ENCODE peak calls at places on chromosomes 11 and 22, in six cellular contexts. One of them, this sample, is unnamed.
A peak's percentile ranks its signal among the peaks of the same experiment; 100 is the strongest.

GRCh38 chr11:72577271-72577681 is 96.9 kb downstream of the PDE2A start:
- DNase-seq in brain microvascular endothelial cell: no peak
- DNase-seq in ovary: no peak
- DNase-seq in HL-60: no peak
- DNase-seq in heart left ventricle: no peak
- DNase-seq in OCI-LY7: no peak
- DNase-seq in this sample: no peak

GRCh38 chr11:2213890-2214526 is 42.4 kb upstream of the TH start:
- DNase-seq in brain microvascular endothelial cell: no peak
- DNase-seq in ovary: no peak
- DNase-seq in HL-60: no peak
- DNase-seq in heart left ventricle: no peak
- DNase-seq in OCI-LY7: no peak
- DNase-seq in this sample: no peak

GRCh38 chr11:22787565-22788162 is 41.9 kb downstream of the SVIP start:
- DNase-seq in brain microvascular endothelial cell: peak; percentile 27
- DNase-seq in ovary: no peak
- DNase-seq in HL-60: peak; percentile 6
- DNase-seq in heart left ventricle: no peak
- DNase-seq in OCI-LY7: peak; percentile 56
- DNase-seq in this sample: no peak

GRCh38 chr11:87180743-87181142 is 143.0 kb downstream of the TMEM135 start:
- DNase-seq in brain microvascular endothelial cell: peak; percentile 25
- DNase-seq in ovary: no peak
- DNase-seq in HL-60: no peak
- DNase-seq in heart left ventricle: no peak
- DNase-seq in OCI-LY7: no peak
- DNase-seq in this sample: no peak

GRCh38 chr11:134652586-134653255 is 240.7 kb upstream of the B3GAT1 start:
- DNase-seq in brain microvascular endothelial cell: no peak
- DNase-seq in ovary: no peak
- DNase-seq in HL-60: no peak
- DNase-seq in heart left ventricle: no peak
- DNase-seq in OCI-LY7: no peak
- DNase-seq in this sample: no peak

GRCh38 chr11:71895961-71896360 is 17.7 kb downstream of the DEFB131B start:
- DNase-seq in brain microvascular endothelial cell: no peak
- DNase-seq in ovary: no peak
- DNase-seq in HL-60: peak; percentile 2
- DNase-seq in heart left ventricle: no peak
- DNase-seq in OCI-LY7: no peak
- DNase-seq in this sample: no peak

GRCh38 chr11:9662273-9662672 is 1.6 kb upstream of the SWAP70 start:
- DNase-seq in brain microvascular endothelial cell: no peak
- DNase-seq in ovary: no peak
- DNase-seq in HL-60: peak; percentile 85
- DNase-seq in heart left ventricle: peak; percentile 33
- DNase-seq in OCI-LY7: peak; percentile 49
- DNase-seq in this sample: no peak

GRCh38 chr22:37383342-37383741 is 43.9 kb downstream of the ELFN2 start:
- DNase-seq in brain microvascular endothelial cell: no peak
- DNase-seq in ovary: no peak
- DNase-seq in HL-60: no peak
- DNase-seq in heart left ventricle: no peak
- DNase-seq in OCI-LY7: peak; percentile 87
- DNase-seq in this sample: no peak

GRCh38 chr11:106482920-106483761 is 405.7 kb downstream of the AASDHPPT start:
- DNase-seq in brain microvascular endothelial cell: peak; percentile 66
- DNase-seq in ovary: peak; percentile 27
- DNase-seq in HL-60: no peak
- DNase-seq in heart left ventricle: no peak
- DNase-seq in OCI-LY7: no peak
- DNase-seq in this sample: no peak

GRCh38 chr11:108019870-108020540 is 11.3 kb downstream of the CUL5 start:
- DNase-seq in brain microvascular endothelial cell: peak; percentile 9
- DNase-seq in ovary: no peak
- DNase-seq in HL-60: no peak
- DNase-seq in heart left ventricle: no peak
- DNase-seq in OCI-LY7: no peak
- DNase-seq in this sample: no peak

GRCh38 chr22:36160499-36160942 is at the start of gene APOL3:
- DNase-seq in brain microvascular endothelial cell: peak; percentile 45
- DNase-seq in ovary: peak; percentile 67
- DNase-seq in HL-60: no peak
- DNase-seq in heart left ventricle: peak; percentile 88
- DNase-seq in OCI-LY7: peak; percentile 53
- DNase-seq in this sample: peak; percentile 25

GRCh38 chr11:60970369-60970774 is 1.1 kb upstream of the CD6 start:
- DNase-seq in brain microvascular endothelial cell: peak; percentile 29
- DNase-seq in ovary: peak; percentile 61
- DNase-seq in HL-60: peak; percentile 48
- DNase-seq in heart left ventricle: peak; percentile 50
- DNase-seq in OCI-LY7: peak; percentile 66
- DNase-seq in this sample: no peak

GRCh38 chr22:20131856-20132685 is 467 bp downstream of the ZDHHC8 start:
- DNase-seq in brain microvascular endothelial cell: no peak
- DNase-seq in ovary: peak; percentile 64
- DNase-seq in HL-60: no peak
- DNase-seq in heart left ventricle: peak; percentile 56
- DNase-seq in OCI-LY7: no peak
- DNase-seq in this sample: no peak

GRCh38 chr22:21855715-21856114 is 11.7 kb downstream of the MAPK1 start:
- DNase-seq in brain microvascular endothelial cell: no peak
- DNase-seq in ovary: no peak
- DNase-seq in HL-60: peak; percentile 87
- DNase-seq in heart left ventricle: no peak
- DNase-seq in OCI-LY7: no peak
- DNase-seq in this sample: no peak

GRCh38 chr22:42162728-42163489 is 32.3 kb upstream of the CYP2D6 start:
- DNase-seq in brain microvascular endothelial cell: no peak
- DNase-seq in ovary: no peak
- DNase-seq in HL-60: no peak
- DNase-seq in heart left ventricle: no peak
- DNase-seq in OCI-LY7: no peak
- DNase-seq in this sample: no peak

GRCh38 chr22:26992556-26992955 is 335.2 kb downstream of the MIAT start:
- DNase-seq in brain microvascular endothelial cell: no peak
- DNase-seq in ovary: no peak
- DNase-seq in HL-60: no peak
- DNase-seq in heart left ventricle: no peak
- DNase-seq in OCI-LY7: no peak
- DNase-seq in this sample: no peak

GRCh38 chr11:69295079-69295994 is 1.4 kb downstream of the MYEOV start:
- DNase-seq in brain microvascular endothelial cell: no peak
- DNase-seq in ovary: no peak
- DNase-seq in HL-60: no peak
- DNase-seq in heart left ventricle: no peak
- DNase-seq in OCI-LY7: peak; percentile 41
- DNase-seq in this sample: no peak

GRCh38 chr11:86636275-86636674 is 36.1 kb downstream of the ME3 start:
- DNase-seq in brain microvascular endothelial cell: no peak
- DNase-seq in ovary: no peak
- DNase-seq in HL-60: no peak
- DNase-seq in heart left ventricle: no peak
- DNase-seq in OCI-LY7: no peak
- DNase-seq in this sample: no peak

GRCh38 chr11:45473491-45473890 is 187.3 kb upstream of the SYT13 start:
- DNase-seq in brain microvascular endothelial cell: no peak
- DNase-seq in ovary: no peak
- DNase-seq in HL-60: no peak
- DNase-seq in heart left ventricle: no peak
- DNase-seq in OCI-LY7: no peak
- DNase-seq in this sample: no peak

GRCh38 chr11:72519220-72519881 is 85.0 kb upstream of the CLPB start:
- DNase-seq in brain microvascular endothelial cell: no peak
- DNase-seq in ovary: no peak
- DNase-seq in HL-60: no peak
- DNase-seq in heart left ventricle: no peak
- DNase-seq in OCI-LY7: no peak
- DNase-seq in this sample: no peak

DNA sequence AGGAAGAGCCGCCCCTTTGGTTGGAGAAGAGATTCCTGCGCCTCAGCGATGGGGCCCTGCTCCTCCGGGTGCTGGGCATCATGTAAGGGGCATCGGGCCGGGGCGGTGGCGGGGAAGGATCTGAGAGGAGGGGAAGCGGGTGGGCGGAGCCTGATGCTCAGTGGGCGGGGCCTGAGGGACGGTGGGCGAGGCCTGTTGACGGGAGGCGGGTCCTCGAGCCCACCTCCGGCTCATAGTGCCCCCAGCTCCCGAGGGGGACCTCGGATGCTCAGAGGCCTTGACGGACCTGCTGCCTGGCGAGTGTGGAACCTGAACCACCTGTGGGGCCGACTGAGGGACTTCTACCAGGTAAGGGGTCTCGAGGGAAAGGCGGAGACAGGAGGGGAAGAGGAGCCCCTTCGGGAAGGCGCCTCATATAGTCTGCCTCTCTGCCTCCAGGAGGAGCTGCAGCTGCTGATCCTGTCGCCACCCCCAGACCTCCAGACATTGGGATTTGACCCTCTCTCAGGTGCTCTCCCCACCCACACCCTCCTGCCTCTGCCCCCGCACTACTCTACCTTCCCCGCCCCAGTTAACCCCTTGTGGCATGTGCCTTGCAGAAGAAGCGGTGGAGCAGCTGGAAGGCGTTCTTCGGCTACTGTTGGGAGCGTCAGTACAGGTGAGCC is 799 bp downstream of the CCDC88B start:
- DNase-seq in brain microvascular endothelial cell: no peak
- DNase-seq in ovary: peak; percentile 69
- DNase-seq in HL-60: peak; percentile 87
- DNase-seq in heart left ventricle: peak; percentile 56
- DNase-seq in OCI-LY7: peak; percentile 78
- DNase-seq in this sample: no peak
- H3K4me3 ChIP-seq in brain microvascular endothelial cell: no peak overlapping the region
- H3K4me3 ChIP-seq in ovary: no peak overlapping the region
- H3K4me3 ChIP-seq in HL-60: peak overlapping the region; percentile 47
- H3K4me3 ChIP-seq in heart left ventricle: no peak overlapping the region
- H3K4me3 ChIP-seq in OCI-LY7: peak overlapping the region; percentile 74
- H3K4me3 ChIP-seq in this sample: no peak overlapping the region

GRCh38 chr11:120303004-120303637 is 22.0 kb upstream of the TLCD5 start:
- DNase-seq in brain microvascular endothelial cell: peak; percentile 74
- DNase-seq in ovary: peak; percentile 54
- DNase-seq in HL-60: peak; percentile 61
- DNase-seq in heart left ventricle: peak; percentile 66
- DNase-seq in OCI-LY7: peak; percentile 71
- DNase-seq in this sample: peak; percentile 65
- TF ChIP-seq CTCF in brain microvascular endothelial cell: peak; percentile 88
- TF ChIP-seq CTCF in ovary: peak; percentile 18
- TF ChIP-seq CTCF in HL-60: peak; percentile 96
- TF ChIP-seq CTCF in heart left ventricle: peak; percentile 92
- TF ChIP-seq CTCF in OCI-LY7: peak; percentile 96
- TF ChIP-seq CTCF in this sample: peak; percentile 97

GRCh38 chr11:130318031-130318673 is 3.4 kb upstream of the ZBTB44 start:
- DNase-seq in brain microvascular endothelial cell: no peak
- DNase-seq in ovary: no peak
- DNase-seq in HL-60: no peak
- DNase-seq in heart left ventricle: no peak
- DNase-seq in OCI-LY7: no peak
- DNase-seq in this sample: no peak
- H3K4me3 ChIP-seq in brain microvascular endothelial cell: no peak overlapping the region
- H3K4me3 ChIP-seq in ovary: no peak overlapping the region
- H3K4me3 ChIP-seq in HL-60: no peak overlapping the region
- H3K4me3 ChIP-seq in heart left ventricle: no peak overlapping the region
- H3K4me3 ChIP-seq in OCI-LY7: no peak overlapping the region
- H3K4me3 ChIP-seq in this sample: no peak overlapping the region

DNA sequence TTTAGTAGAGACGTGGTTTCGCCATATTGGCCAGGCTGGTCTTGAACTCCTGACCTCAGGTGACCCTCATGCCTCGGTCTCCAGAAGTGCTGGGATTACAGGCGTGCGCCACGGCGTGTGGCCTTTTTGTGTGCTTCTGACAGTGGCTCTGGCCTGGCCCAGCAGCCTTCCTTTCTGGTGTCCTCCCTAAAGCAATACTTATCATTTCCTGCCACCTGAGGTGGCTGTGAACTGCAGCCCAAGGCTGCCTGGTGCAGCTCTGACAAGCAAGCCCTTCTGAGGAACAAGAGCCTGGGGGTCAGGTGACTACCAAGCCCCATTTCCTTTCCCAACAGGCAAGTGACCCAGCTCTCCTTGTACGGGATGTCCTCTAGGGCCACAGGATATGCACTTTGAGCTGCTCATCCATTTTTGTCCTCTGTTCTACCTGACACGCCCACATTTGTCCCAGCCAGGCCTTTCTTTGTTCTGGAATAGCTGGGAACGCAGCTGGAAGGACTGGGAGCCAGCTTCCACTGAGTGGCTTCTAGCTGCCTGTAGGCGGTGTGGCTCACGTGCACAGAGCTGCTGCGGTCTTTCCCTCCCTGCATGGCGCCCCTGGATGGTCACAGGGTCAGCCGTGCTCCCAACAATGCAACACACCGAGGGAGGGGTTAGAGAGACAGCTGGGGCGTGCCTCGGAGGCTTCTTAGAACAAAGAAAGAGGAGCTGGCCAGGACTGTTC is 12.3 kb upstream of the BID start:
- DNase-seq in brain microvascular endothelial cell: no peak
- DNase-seq in ovary: no peak
- DNase-seq in HL-60: no peak
- DNase-seq in heart left ventricle: peak; percentile 93
- DNase-seq in OCI-LY7: peak; percentile 47
- DNase-seq in this sample: no peak
- TF ChIP-seq CTCF in brain microvascular endothelial cell: no peak
- TF ChIP-seq CTCF in ovary: no peak
- TF ChIP-seq CTCF in HL-60: no peak
- TF ChIP-seq CTCF in heart left ventricle: no peak
- TF ChIP-seq CTCF in OCI-LY7: no peak
- TF ChIP-seq CTCF in this sample: no peak

DNA sequence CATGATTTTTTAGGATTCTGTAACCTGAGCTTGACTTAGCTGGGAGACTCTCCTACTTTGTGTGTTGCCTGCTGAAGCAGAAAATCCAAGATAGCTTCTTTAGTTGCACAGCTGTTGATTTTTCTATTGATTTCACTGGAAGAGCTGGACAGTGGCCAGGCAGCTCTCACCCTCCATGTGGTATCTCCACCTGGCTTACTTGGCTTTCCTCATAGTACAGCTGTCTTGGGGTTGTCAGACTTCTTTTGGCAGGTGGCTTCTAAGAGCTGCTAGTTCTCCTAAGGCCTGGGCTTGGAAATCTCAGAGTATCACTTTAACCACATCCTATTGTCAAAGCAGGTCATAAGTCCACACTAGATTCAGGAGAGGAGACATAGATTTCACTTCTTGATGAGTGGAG is 130.8 kb upstream of the SPON1 start:
- DNase-seq in brain microvascular endothelial cell: no peak
- DNase-seq in ovary: no peak
- DNase-seq in HL-60: no peak
- DNase-seq in heart left ventricle: no peak
- DNase-seq in OCI-LY7: peak; percentile 56
- DNase-seq in this sample: no peak
- H3K4me3 ChIP-seq in brain microvascular endothelial cell: no peak overlapping the region
- H3K4me3 ChIP-seq in ovary: no peak overlapping the region
- H3K4me3 ChIP-seq in HL-60: no peak overlapping the region
- H3K4me3 ChIP-seq in heart left ventricle: no peak overlapping the region
- H3K4me3 ChIP-seq in OCI-LY7: no peak overlapping the region
- H3K4me3 ChIP-seq in this sample: no peak overlapping the region

This sample was measured in LNCaP clone FGC.